ENCODE peak calls at places on chromosomes 16 and 17, in four cellular contexts. X is right cardiac atrium, N is AG04450, V is mesendoderm. T is an unnamed sample.

GRCh38 chr16:10250137-10250850 is 68.1 kb upstream of the GRIN2A start:
- DNase-seq in X (no peak), N (no peak), V (peak; percentile 28), T (peak; percentile 52)

GRCh38 chr16:87132361-87133014 is 184.7 kb downstream of the C16orf95 start:
- DNase-seq in X (peak; percentile 77), N (peak; percentile 8), V (no peak), T (no peak)

GRCh38 chr16:70694517-70695218 is 8.8 kb upstream of the MTSS2 start:
- DNase-seq in X (peak; percentile 71), N (no peak), V (no peak), T (no peak)

GRCh38 chr16:86010680-86011141 is 111.7 kb downstream of the IRF8 start:
- DNase-seq in X (no peak), N (no peak), V (no peak), T (peak; percentile 25)

GRCh38 chr17:74466111-74466784 is at the start of gene CD300A:
- DNase-seq in X (peak; percentile 77), N (no peak), V (no peak), T (no peak)

GRCh38 chr17:1766382-1767135 is 4.7 kb downstream of the SERPINF1 start:
- DNase-seq in X (peak; percentile 87), N (no peak), V (no peak), T (peak; percentile 77)

GRCh38 chr17:48283390-48283789 is 146.6 kb downstream of the SKAP1 start:
- DNase-seq in X (no peak), N (no peak), V (peak; percentile 5), T (no peak)

GRCh38 chr16:64152010-64152767 is 969.7 kb downstream of the CDH11 start:
- DNase-seq in X (no peak), N (no peak), V (no peak), T (no peak)

GRCh38 chr16:21184834-21185233 is 26.4 kb downstream of the LDAF1 start:
- DNase-seq in X (no peak), N (no peak), V (peak; percentile 19), T (no peak)

GRCh38 chr17:33013596-33014375 is 22.1 kb downstream of the SPACA3 start:
- DNase-seq in X (no peak), N (no peak), V (no peak), T (peak; percentile 46)

GRCh38 chr17:76479515-76480048 is 12.2 kb downstream of the AANAT start:
- DNase-seq in X (peak; percentile 27), N (no peak), V (no peak), T (no peak)

GRCh38 chr16:57569306-57569946 is 27.0 kb downstream of the ADGRG5 start:
- DNase-seq in X (no peak), N (no peak), V (no peak), T (no peak)

GRCh38 chr16:26623442-26623841 is 443.3 kb upstream of the C16orf82 start:
- DNase-seq in X (no peak), N (no peak), V (no peak), T (no peak)

GRCh38 chr17:4333041-4333440 is 33.4 kb downstream of the UBE2G1 start:
- DNase-seq in X (no peak), N (no peak), V (no peak), T (no peak)

GRCh38 chr16:85011846-85012284 is 530 bp upstream of the ZDHHC7 start:
- DNase-seq in X (no peak), N (no peak), V (no peak), T (no peak)

GRCh38 chr17:49851387-49852291 is 3.8 kb upstream of the TAC4 start:
- DNase-seq in X (peak; percentile 92), N (peak; percentile 15), V (peak; percentile 79), T (peak; percentile 97)

GRCh38 chr17:48760411-48760810 is 31.9 kb upstream of the HOXB13 start:
- DNase-seq in X (no peak), N (no peak), V (no peak), T (no peak)

GRCh38 chr17:80364091-80364691 is 50.8 kb upstream of the ENDOV start:
- DNase-seq in X (no peak), N (no peak), V (peak; percentile 26), T (peak; percentile 87)

GRCh38 chr17:20071824-20072691 is 62.9 kb downstream of the SPECC1 start:
- DNase-seq in X (no peak), N (no peak), V (no peak), T (no peak)

GRCh38 chr17:37527249-37527851 is 37.7 kb downstream of the DUSP14 start:
- DNase-seq in X (no peak), N (peak; percentile 26), V (peak; percentile 79), T (peak; percentile 83)

GRCh38 chr16:85574672-85575475 is 38.2 kb upstream of the GSE1 start:
- DNase-seq in X (no peak), N (no peak), V (no peak), T (no peak)

GRCh38 chr16:50848755-50849514 is 107.0 kb downstream of the CYLD start:
- DNase-seq in X (no peak), N (no peak), V (no peak), T (no peak)

DNA sequence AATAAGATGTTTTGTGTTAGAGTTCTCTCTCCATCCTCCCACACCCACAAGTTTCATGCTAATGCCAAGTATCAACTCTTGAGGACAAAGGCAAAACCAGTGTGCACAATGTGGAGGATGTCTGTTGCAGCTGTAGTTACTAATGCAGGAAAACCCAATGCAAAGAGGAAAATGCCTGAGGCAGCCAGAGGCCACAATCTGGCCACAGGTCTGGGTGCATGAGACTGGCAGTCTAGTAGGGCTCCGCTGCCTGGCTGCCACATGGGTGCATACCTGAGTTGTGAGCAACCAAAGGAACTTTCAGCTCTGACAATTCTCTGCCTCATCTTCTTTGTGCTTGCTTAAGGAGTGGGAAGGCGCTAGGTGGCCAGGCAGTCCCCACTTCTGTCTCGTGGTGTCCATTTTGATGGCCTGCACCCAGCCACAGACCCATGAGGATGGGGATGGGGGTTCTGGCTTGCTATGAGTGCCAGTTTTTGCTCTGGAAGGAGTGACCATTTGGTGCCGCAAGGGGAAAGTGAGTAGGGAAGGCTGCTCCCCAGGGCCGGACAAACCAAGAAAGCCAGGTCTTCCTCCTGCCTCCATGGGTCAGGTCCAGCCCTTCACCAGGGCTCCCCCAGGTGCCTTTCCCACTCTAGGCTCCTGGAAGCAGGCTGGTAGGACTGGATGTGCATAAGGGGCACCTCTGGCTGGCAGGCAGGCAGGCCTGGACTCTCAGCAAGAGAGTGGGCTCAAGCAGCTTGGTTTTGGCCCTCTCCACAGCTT is 4.2 kb upstream of the GFOD2 start:
- DNase-seq in X (no peak), N (peak; percentile 18), V (peak; percentile 23), T (no peak)
- H3K27ac ChIP-seq in X (no peak overlapping the region), N (peak overlapping the region; percentile 21), V (no peak overlapping the region), T (no peak overlapping the region)

GRCh38 chr17:27457405-27457730 is 1.1 kb downstream of the KSR1 start:
- DNase-seq in X (no peak), N (no peak), V (no peak), T (no peak)
- H3K27ac ChIP-seq in X (no peak overlapping the region), N (no peak overlapping the region), V (no peak overlapping the region), T (no peak overlapping the region)

DNA sequence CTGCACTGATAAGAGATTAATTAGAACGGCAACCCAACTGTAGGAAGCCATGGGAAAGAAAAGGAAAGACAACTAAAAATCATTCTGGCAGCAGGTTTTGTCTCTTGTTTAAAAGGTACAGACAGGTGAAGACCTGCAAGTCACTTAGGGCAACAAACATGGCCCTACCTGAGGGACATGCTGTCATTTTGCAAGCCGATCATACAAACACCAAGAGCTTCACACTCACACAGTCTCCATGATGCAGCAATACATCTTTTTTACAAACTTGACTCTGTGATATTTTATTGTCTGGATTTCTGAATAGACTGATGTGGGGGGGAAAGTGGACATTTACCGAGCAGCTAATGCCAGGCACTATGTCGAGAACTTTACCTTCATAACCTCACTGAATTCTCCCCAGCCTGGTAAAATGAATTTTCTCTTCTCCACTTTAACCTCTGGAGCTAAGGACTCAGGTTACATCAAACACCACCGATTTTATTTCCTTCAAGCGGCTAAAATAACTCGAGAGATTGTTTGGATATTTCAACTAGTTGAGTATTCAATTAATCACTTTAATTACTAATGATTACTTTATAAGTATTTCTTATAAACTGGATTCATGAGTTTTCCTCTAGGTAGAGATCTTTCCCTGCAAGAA is 101.6 kb downstream of the PARN start:
- DNase-seq in X (no peak), N (no peak), V (peak; percentile 31), T (no peak)
- H3K27ac ChIP-seq in X (no peak overlapping the region), N (no peak overlapping the region), V (no peak overlapping the region), T (no peak overlapping the region)

GRCh38 chr16:1028056-1028455 is 44.5 kb upstream of the SSTR5 start:
- DNase-seq in X (no peak), N (no peak), V (no peak), T (no peak)

GRCh38 chr16:1028524-1029258 is 43.9 kb upstream of the SSTR5 start:
- DNase-seq in X (no peak), N (no peak), V (no peak), T (no peak)

GRCh38 chr16:1026057-1026783 is 44.6 kb downstream of the SOX8 start:
- DNase-seq in X (no peak), N (no peak), V (no peak), T (no peak)

GRCh38 chr16:1027416-1027815 is 45.1 kb upstream of the SSTR5 start:
- DNase-seq in X (no peak), N (no peak), V (no peak), T (no peak)

DNA sequence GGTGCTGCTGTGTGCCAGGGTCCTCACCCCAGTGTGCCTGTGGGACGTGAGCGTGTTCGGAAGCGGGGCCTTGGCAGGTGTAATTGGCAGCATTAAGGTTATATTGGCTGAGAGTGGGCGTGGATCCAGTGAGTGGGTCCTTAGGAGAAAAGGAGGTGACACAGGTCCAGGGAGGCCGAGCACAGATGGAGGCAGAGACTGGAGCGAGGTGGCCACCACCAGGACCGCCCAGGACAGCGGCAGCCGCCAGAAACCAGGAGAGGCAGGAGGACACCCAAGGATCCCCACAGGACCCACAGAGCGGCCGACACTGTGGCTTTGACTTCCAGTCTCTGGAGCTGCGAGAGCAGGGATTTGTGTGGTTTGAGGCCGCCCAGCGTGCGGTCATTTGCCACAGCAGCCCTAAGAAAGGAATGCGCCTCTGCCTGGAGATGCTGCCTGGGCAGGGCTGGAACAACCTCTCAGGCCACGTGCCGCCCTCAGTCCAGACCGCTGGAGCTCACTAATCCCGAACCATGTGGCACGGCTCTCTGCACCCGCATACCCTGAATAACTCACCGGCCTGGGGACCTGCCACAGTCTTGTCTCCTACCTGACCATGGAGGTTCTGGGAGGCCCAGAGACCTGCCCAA is 45.3 kb downstream of the SOX8 start:
- DNase-seq in X (no peak), N (no peak), V (no peak), T (no peak)
- H3K27ac ChIP-seq in X (no peak overlapping the region), N (no peak overlapping the region), V (no peak overlapping the region), T (no peak overlapping the region)

GRCh38 chr17:6392609-6393367 is 42.1 kb downstream of the AIPL1 start:
- DNase-seq in X (no peak), N (no peak), V (no peak), T (no peak)
- H3K27ac ChIP-seq in X (no peak overlapping the region), N (no peak overlapping the region), V (no peak overlapping the region), T (no peak overlapping the region)

DNA sequence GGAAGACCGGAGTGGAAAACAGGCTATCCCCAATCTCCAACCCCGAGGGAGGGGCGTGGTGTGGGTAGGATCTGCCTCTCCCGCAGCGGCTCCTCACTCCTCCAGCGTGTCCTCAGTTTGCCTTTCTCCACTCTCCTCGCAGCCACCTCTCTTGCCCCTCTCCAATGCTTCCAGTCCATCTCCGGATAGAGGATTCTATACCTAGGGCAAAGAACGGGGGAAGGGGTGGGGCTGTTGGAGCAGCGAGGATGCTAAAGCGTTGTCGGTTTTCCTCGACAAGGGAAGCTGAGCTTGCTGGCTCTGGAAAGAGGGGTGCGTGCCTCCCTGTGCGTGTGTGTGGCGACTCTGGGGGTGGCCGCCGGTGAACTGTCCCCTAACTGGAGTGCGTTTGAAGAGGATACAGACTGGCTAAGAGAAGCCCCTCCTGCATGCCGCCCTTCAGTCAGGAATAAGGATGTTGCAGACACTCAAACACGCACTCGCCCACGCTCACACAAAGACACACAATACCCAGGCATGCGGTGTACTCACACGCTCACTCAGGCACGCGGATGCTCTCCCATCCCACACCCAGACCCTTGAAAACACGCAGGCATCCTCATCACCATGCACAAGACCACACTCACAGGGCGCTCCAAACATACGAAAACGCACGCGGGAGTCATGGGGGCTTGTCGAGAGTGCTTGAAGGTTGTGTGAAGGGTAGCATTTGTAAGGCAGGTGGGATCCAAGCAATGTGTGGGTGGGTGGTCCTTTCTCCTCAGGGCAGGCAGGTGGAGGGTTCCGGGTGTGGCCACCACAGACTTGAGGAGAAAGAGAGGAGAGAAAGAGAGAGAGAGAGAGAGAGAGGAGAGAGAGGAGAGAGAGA is 633 bp upstream of the GPR139 start:
- DNase-seq in X (no peak), N (no peak), V (no peak), T (peak; percentile 56)
- H3K27ac ChIP-seq in X (no peak overlapping the region), N (no peak overlapping the region), V (no peak overlapping the region), T (no peak overlapping the region)

T was measured in endodermal cell.